ENCODE peak calls at places on chromosome 17, in eight cellular contexts. V, H, A, F, C, J, Z and Y are unnamed samples.

GRCh38 chr17:53630115-53630514 is 192.6 kb upstream of the KIF2B start:
- DNase-seq in V (no peak), H (no peak), A (no peak), F (no peak), C (no peak), J (no peak), Z (no peak), Y (no peak)

GRCh38 chr17:54418467-54418866 is 482.2 kb upstream of the TOM1L1 start:
- DNase-seq in V (no peak), H (no peak), A (no peak), F (no peak), C (no peak), J (no peak), Z (no peak), Y (no peak)

GRCh38 chr17:49249292-49249794 is 18.8 kb upstream of the PHOSPHO1 start:
- DNase-seq in V (no peak), H (no peak), A (no peak), F (no peak), C (no peak), J (no peak), Z (no peak), Y (no peak)

GRCh38 chr17:27415090-27415795 is 41.0 kb upstream of the KSR1 start:
- DNase-seq in V (no peak), H (no peak), A (no peak), F (no peak), C (no peak), J (no peak), Z (no peak), Y (no peak)

GRCh38 chr17:39139561-39139960 is 11.9 kb downstream of the PLXDC1 start:
- DNase-seq in V (no peak), H (no peak), A (no peak), F (no peak), C (no peak), J (no peak), Z (no peak), Y (no peak)

GRCh38 chr17:65287040-65287439 is 149.9 kb downstream of the RGS9 start:
- DNase-seq in V (no peak), H (no peak), A (no peak), F (no peak), C (no peak), J (no peak), Z (no peak), Y (no peak)

GRCh38 chr17:1000597-1001490 is 3.9 kb downstream of the TIMM22 start:
- DNase-seq in V (no peak), H (no peak), A (no peak), F (peak), C (no peak), J (no peak), Z (no peak), Y (no peak)

GRCh38 chr17:73278465-73279453 is 17.1 kb upstream of the CPSF4L start:
- DNase-seq in V (no peak), H (no peak), A (no peak), F (peak), C (no peak), J (no peak), Z (no peak), Y (no peak)

GRCh38 chr17:63516910-63517824 is 6.0 kb upstream of the KCNH6 start:
- DNase-seq in V (no peak), H (no peak), A (no peak), F (no peak), C (no peak), J (no peak), Z (no peak), Y (no peak)

GRCh38 chr17:65546579-65546978 is 14.9 kb downstream of the AXIN2 start:
- DNase-seq in V (no peak), H (no peak), A (no peak), F (no peak), C (no peak), J (no peak), Z (no peak), Y (no peak)

GRCh38 chr17:48642843-48643696 is 16.9 kb upstream of the HOXB9 start:
- DNase-seq in V (no peak), H (no peak), A (no peak), F (no peak), C (no peak), J (no peak), Z (no peak), Y (no peak)

GRCh38 chr17:59155439-59156177 is at the start of gene PRR11:
- DNase-seq in V (peak), H (no peak), A (no peak), F (peak), C (peak), J (peak), Z (peak), Y (peak)

GRCh38 chr17:67500677-67501300 is 123.7 kb downstream of the PITPNC1 start:
- DNase-seq in V (no peak), H (no peak), A (no peak), F (no peak), C (no peak), J (no peak), Z (no peak), Y (no peak)

GRCh38 chr17:79065105-79065670 is 9.4 kb upstream of the ENGASE start:
- DNase-seq in V (peak), H (no peak), A (no peak), F (peak), C (peak), J (peak), Z (peak), Y (peak)

GRCh38 chr17:66514227-66514806 is 211.9 kb downstream of the PRKCA start:
- DNase-seq in V (no peak), H (no peak), A (no peak), F (no peak), C (no peak), J (no peak), Z (no peak), Y (no peak)

GRCh38 chr17:68623811-68624210 is 22.6 kb upstream of the FAM20A start:
- DNase-seq in V (no peak), H (no peak), A (no peak), F (no peak), C (no peak), J (no peak), Z (no peak), Y (no peak)

GRCh38 chr17:12180644-12181261 is 160.1 kb downstream of the MAP2K4 start:
- DNase-seq in V (no peak), H (peak), A (no peak), F (peak), C (peak), J (no peak), Z (peak), Y (peak)

GRCh38 chr17:42642377-42642776 is 16.7 kb upstream of the TUBG2 start:
- DNase-seq in V (no peak), H (no peak), A (no peak), F (no peak), C (no peak), J (no peak), Z (no peak), Y (no peak)

GRCh38 chr17:2215616-2216364 is 87.8 kb downstream of the SMG6 start:
- DNase-seq in V (peak), H (no peak), A (no peak), F (peak), C (peak), J (peak), Z (peak), Y (peak)

GRCh38 chr17:76371656-76372628 is 12.5 kb upstream of the SPHK1 start:
- DNase-seq in V (no peak), H (no peak), A (no peak), F (no peak), C (no peak), J (no peak), Z (no peak), Y (no peak)

GRCh38 chr17:9195961-9196668 is 174.8 kb downstream of the NTN1 start:
- DNase-seq in V (no peak), H (peak), A (no peak), F (peak), C (no peak), J (no peak), Z (no peak), Y (no peak)

GRCh38 chr17:78817123-78817522 is 23.5 kb downstream of the USP36 start:
- DNase-seq in V (peak), H (no peak), A (no peak), F (no peak), C (peak), J (peak), Z (no peak), Y (no peak)

GRCh38 chr17:19470529-19471261 is 59.7 kb downstream of the RNF112 start:
- DNase-seq in V (no peak), H (peak), A (no peak), F (peak), C (no peak), J (no peak), Z (no peak), Y (no peak)

GRCh38 chr17:19978206-19978802 is 676 bp upstream of the AKAP10 start:
- DNase-seq in V (no peak), H (no peak), A (no peak), F (peak), C (peak), J (peak), Z (no peak), Y (no peak)

GRCh38 chr17:81682565-81683207 is 911 bp downstream of the ARL16 start:
- DNase-seq in V (no peak), H (no peak), A (no peak), F (no peak), C (no peak), J (no peak), Z (no peak), Y (no peak)

GRCh38 chr17:56593073-56593740 is at the start of gene NOG:
- DNase-seq in V (no peak), H (peak), A (no peak), F (peak), C (peak), J (no peak), Z (peak), Y (no peak)